ENCODE peak calls at places on chromosome 3, in five cellular contexts. One of them, this sample, is unnamed.

GRCh38 chr3:53254810-53255359 is 937 bp downstream of the TKT start:
- DNase-seq in cardiac muscle cell: peak
- DNase-seq in neuronal stem cell: peak
- DNase-seq in colonic mucosa: peak
- DNase-seq in heart right ventricle: peak
- DNase-seq in this sample: peak

GRCh38 chr3:195441476-195441970 is 1.3 kb downstream of the ACAP2 start:
- DNase-seq in cardiac muscle cell: peak
- DNase-seq in neuronal stem cell: peak
- DNase-seq in colonic mucosa: no peak
- DNase-seq in heart right ventricle: no peak
- DNase-seq in this sample: no peak

GRCh38 chr3:99084825-99085224 is 183.3 kb upstream of the DCBLD2 start:
- DNase-seq in cardiac muscle cell: peak
- DNase-seq in neuronal stem cell: no peak
- DNase-seq in colonic mucosa: no peak
- DNase-seq in heart right ventricle: no peak
- DNase-seq in this sample: no peak

GRCh38 chr3:32816439-32817194 is 1.2 kb upstream of the TRIM71 start:
- DNase-seq in cardiac muscle cell: peak
- DNase-seq in neuronal stem cell: peak
- DNase-seq in colonic mucosa: no peak
- DNase-seq in heart right ventricle: no peak
- DNase-seq in this sample: no peak

GRCh38 chr3:179733797-179734196 is 81.0 kb downstream of the USP13 start:
- DNase-seq in cardiac muscle cell: no peak
- DNase-seq in neuronal stem cell: no peak
- DNase-seq in colonic mucosa: no peak
- DNase-seq in heart right ventricle: no peak
- DNase-seq in this sample: no peak

GRCh38 chr3:133383175-133383574 is 16.7 kb upstream of the BFSP2 start:
- DNase-seq in cardiac muscle cell: no peak
- DNase-seq in neuronal stem cell: no peak
- DNase-seq in colonic mucosa: no peak
- DNase-seq in heart right ventricle: no peak
- DNase-seq in this sample: no peak

GRCh38 chr3:143973352-143974021 is 1.9 kb downstream of the DIPK2A start:
- DNase-seq in cardiac muscle cell: peak
- DNase-seq in neuronal stem cell: no peak
- DNase-seq in colonic mucosa: peak
- DNase-seq in heart right ventricle: peak
- DNase-seq in this sample: peak

GRCh38 chr3:37734886-37735285 is 126.8 kb upstream of the CTDSPL start:
- DNase-seq in cardiac muscle cell: no peak
- DNase-seq in neuronal stem cell: no peak
- DNase-seq in colonic mucosa: no peak
- DNase-seq in heart right ventricle: no peak
- DNase-seq in this sample: no peak

GRCh38 chr3:42591811-42592210 is 1.2 kb downstream of the SS18L2 start:
- DNase-seq in cardiac muscle cell: no peak
- DNase-seq in neuronal stem cell: no peak
- DNase-seq in colonic mucosa: no peak
- DNase-seq in heart right ventricle: no peak
- DNase-seq in this sample: no peak

GRCh38 chr3:129087138-129087702 is 26.6 kb downstream of the GP9 start:
- DNase-seq in cardiac muscle cell: peak
- DNase-seq in neuronal stem cell: no peak
- DNase-seq in colonic mucosa: no peak
- DNase-seq in heart right ventricle: peak
- DNase-seq in this sample: no peak

GRCh38 chr3:139758654-139759291 is 81.0 kb upstream of the NMNAT3 start:
- DNase-seq in cardiac muscle cell: peak
- DNase-seq in neuronal stem cell: peak
- DNase-seq in colonic mucosa: no peak
- DNase-seq in heart right ventricle: peak
- DNase-seq in this sample: no peak

GRCh38 chr3:138332472-138333073 is 2.9 kb upstream of the NME9 start:
- DNase-seq in cardiac muscle cell: peak
- DNase-seq in neuronal stem cell: no peak
- DNase-seq in colonic mucosa: no peak
- DNase-seq in heart right ventricle: no peak
- DNase-seq in this sample: no peak

GRCh38 chr3:160784853-160785252 is 28.8 kb downstream of the PPM1L start:
- DNase-seq in cardiac muscle cell: peak
- DNase-seq in neuronal stem cell: no peak
- DNase-seq in colonic mucosa: peak
- DNase-seq in heart right ventricle: no peak
- DNase-seq in this sample: no peak

GRCh38 chr3:184040010-184040409 is 8.5 kb downstream of the HTR3D start:
- DNase-seq in cardiac muscle cell: peak
- DNase-seq in neuronal stem cell: no peak
- DNase-seq in colonic mucosa: no peak
- DNase-seq in heart right ventricle: no peak
- DNase-seq in this sample: no peak

GRCh38 chr3:189269356-189269755 is 97.6 kb downstream of the TPRG1 start:
- DNase-seq in cardiac muscle cell: peak
- DNase-seq in neuronal stem cell: no peak
- DNase-seq in colonic mucosa: no peak
- DNase-seq in heart right ventricle: no peak
- DNase-seq in this sample: no peak

GRCh38 chr3:172595648-172596393 is 72.6 kb upstream of the TNFSF10 start:
- DNase-seq in cardiac muscle cell: peak
- DNase-seq in neuronal stem cell: peak
- DNase-seq in colonic mucosa: peak
- DNase-seq in heart right ventricle: peak
- DNase-seq in this sample: no peak

GRCh38 chr3:58521917-58522680 is 14.9 kb downstream of the ACOX2 start:
- DNase-seq in cardiac muscle cell: no peak
- DNase-seq in neuronal stem cell: no peak
- DNase-seq in colonic mucosa: no peak
- DNase-seq in heart right ventricle: no peak
- DNase-seq in this sample: peak

GRCh38 chr3:189710620-189711388 is 79.6 kb downstream of the TP63 start:
- DNase-seq in cardiac muscle cell: peak
- DNase-seq in neuronal stem cell: no peak
- DNase-seq in colonic mucosa: peak
- DNase-seq in heart right ventricle: peak
- DNase-seq in this sample: no peak

GRCh38 chr3:35389907-35390306 is 249.4 kb upstream of the ARPP21 start:
- DNase-seq in cardiac muscle cell: no peak
- DNase-seq in neuronal stem cell: no peak
- DNase-seq in colonic mucosa: no peak
- DNase-seq in heart right ventricle: no peak
- DNase-seq in this sample: no peak

GRCh38 chr3:38623539-38623938 is 25.9 kb downstream of the SCN5A start:
- DNase-seq in cardiac muscle cell: no peak
- DNase-seq in neuronal stem cell: no peak
- DNase-seq in colonic mucosa: no peak
- DNase-seq in heart right ventricle: no peak
- DNase-seq in this sample: no peak

GRCh38 chr3:47685037-47685436 is 96.7 kb downstream of the SMARCC1 start:
- DNase-seq in cardiac muscle cell: no peak
- DNase-seq in neuronal stem cell: no peak
- DNase-seq in colonic mucosa: no peak
- DNase-seq in heart right ventricle: no peak
- DNase-seq in this sample: no peak

GRCh38 chr3:46811615-46812236 is 51.5 kb downstream of the MYL3 start:
- DNase-seq in cardiac muscle cell: no peak
- DNase-seq in neuronal stem cell: peak
- DNase-seq in colonic mucosa: no peak
- DNase-seq in heart right ventricle: no peak
- DNase-seq in this sample: no peak

GRCh38 chr3:121411554-121411953 is 134.2 kb downstream of the POLQ start:
- DNase-seq in cardiac muscle cell: no peak
- DNase-seq in neuronal stem cell: no peak
- DNase-seq in colonic mucosa: no peak
- DNase-seq in heart right ventricle: no peak
- DNase-seq in this sample: no peak

GRCh38 chr3:30455840-30456239 is 150.6 kb upstream of the TGFBR2 start:
- DNase-seq in cardiac muscle cell: peak
- DNase-seq in neuronal stem cell: no peak
- DNase-seq in colonic mucosa: no peak
- DNase-seq in heart right ventricle: no peak
- DNase-seq in this sample: no peak

GRCh38 chr3:187919018-187919417 is 173.8 kb upstream of the BCL6 start:
- DNase-seq in cardiac muscle cell: peak
- DNase-seq in neuronal stem cell: no peak
- DNase-seq in colonic mucosa: no peak
- DNase-seq in heart right ventricle: no peak
- DNase-seq in this sample: no peak

GRCh38 chr3:190617185-190617584 is 103.3 kb downstream of the IL1RAP start:
- DNase-seq in cardiac muscle cell: no peak
- DNase-seq in neuronal stem cell: peak
- DNase-seq in colonic mucosa: no peak
- DNase-seq in heart right ventricle: peak
- DNase-seq in this sample: no peak

GRCh38 chr3:37173806-37174205 is 576 bp downstream of the LRRFIP2 start:
- DNase-seq in cardiac muscle cell: no peak
- DNase-seq in neuronal stem cell: no peak
- DNase-seq in colonic mucosa: no peak
- DNase-seq in heart right ventricle: no peak
- DNase-seq in this sample: no peak

GRCh38 chr3:98763076-98763475 is at the start of gene ST3GAL6:
- DNase-seq in cardiac muscle cell: peak
- DNase-seq in neuronal stem cell: no peak
- DNase-seq in colonic mucosa: no peak
- DNase-seq in heart right ventricle: peak
- DNase-seq in this sample: peak

GRCh38 chr3:82163907-82164520 is 402.6 kb upstream of the GBE1 start:
- DNase-seq in cardiac muscle cell: peak
- DNase-seq in neuronal stem cell: no peak
- DNase-seq in colonic mucosa: no peak
- DNase-seq in heart right ventricle: no peak
- DNase-seq in this sample: no peak

GRCh38 chr3:134228035-134228434 is 22.6 kb downstream of the RYK start:
- DNase-seq in cardiac muscle cell: no peak
- DNase-seq in neuronal stem cell: no peak
- DNase-seq in colonic mucosa: no peak
- DNase-seq in heart right ventricle: no peak
- DNase-seq in this sample: no peak

GRCh38 chr3:7393944-7394605 is 533.2 kb downstream of the GRM7 start:
- DNase-seq in cardiac muscle cell: no peak
- DNase-seq in neuronal stem cell: no peak
- DNase-seq in colonic mucosa: no peak
- DNase-seq in heart right ventricle: no peak
- DNase-seq in this sample: no peak

GRCh38 chr3:38164966-38165721 is at the start of gene OXSR1:
- DNase-seq in cardiac muscle cell: peak
- DNase-seq in neuronal stem cell: peak
- DNase-seq in colonic mucosa: peak
- DNase-seq in heart right ventricle: peak
- DNase-seq in this sample: peak

GRCh38 chr3:116417151-116417550 is 28.1 kb downstream of the LSAMP start:
- DNase-seq in cardiac muscle cell: no peak
- DNase-seq in neuronal stem cell: no peak
- DNase-seq in colonic mucosa: no peak
- DNase-seq in heart right ventricle: no peak
- DNase-seq in this sample: no peak

GRCh38 chr3:116408473-116408872 is 36.8 kb downstream of the LSAMP start:
- DNase-seq in cardiac muscle cell: no peak
- DNase-seq in neuronal stem cell: no peak
- DNase-seq in colonic mucosa: no peak
- DNase-seq in heart right ventricle: no peak
- DNase-seq in this sample: no peak

DNA sequence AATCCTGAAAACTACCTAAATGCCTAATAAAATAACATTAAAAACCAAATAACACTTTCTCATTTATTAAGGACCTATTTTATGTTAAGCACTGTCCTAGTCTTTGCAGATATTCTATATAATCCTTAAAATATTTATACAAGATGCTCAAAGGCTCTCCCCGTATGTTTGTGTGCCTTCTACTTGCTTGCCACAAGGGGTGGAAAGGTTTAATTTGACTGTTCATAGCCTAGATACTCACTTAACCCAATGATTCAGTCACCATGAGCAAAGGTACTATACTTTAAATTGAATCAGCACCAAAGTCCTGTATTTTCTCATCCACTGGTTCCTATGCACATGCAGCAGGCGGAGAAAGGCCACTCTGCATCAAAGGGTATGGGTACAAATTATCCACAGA is 32.0 kb downstream of the LSAMP start:
- DNase-seq in cardiac muscle cell: no peak
- DNase-seq in neuronal stem cell: no peak
- DNase-seq in colonic mucosa: no peak
- DNase-seq in heart right ventricle: no peak
- DNase-seq in this sample: no peak
- H3K27ac ChIP-seq in cardiac muscle cell: no peak
- H3K27ac ChIP-seq in neuronal stem cell: no peak
- H3K27ac ChIP-seq in colonic mucosa: no peak
- H3K27ac ChIP-seq in heart right ventricle: no peak
- H3K27ac ChIP-seq in this sample: no peak

GRCh38 chr3:118823626-118824025 is 211.0 kb downstream of the IGSF11 start:
- DNase-seq in cardiac muscle cell: no peak
- DNase-seq in neuronal stem cell: no peak
- DNase-seq in colonic mucosa: no peak
- DNase-seq in heart right ventricle: no peak
- DNase-seq in this sample: no peak

GRCh38 chr3:118828351-118828750 is 206.3 kb downstream of the IGSF11 start:
- DNase-seq in cardiac muscle cell: no peak
- DNase-seq in neuronal stem cell: no peak
- DNase-seq in colonic mucosa: no peak
- DNase-seq in heart right ventricle: no peak
- DNase-seq in this sample: no peak

GRCh38 chr3:118833075-118833474 is 201.6 kb downstream of the IGSF11 start:
- DNase-seq in cardiac muscle cell: no peak
- DNase-seq in neuronal stem cell: no peak
- DNase-seq in colonic mucosa: no peak
- DNase-seq in heart right ventricle: no peak
- DNase-seq in this sample: no peak

DNA sequence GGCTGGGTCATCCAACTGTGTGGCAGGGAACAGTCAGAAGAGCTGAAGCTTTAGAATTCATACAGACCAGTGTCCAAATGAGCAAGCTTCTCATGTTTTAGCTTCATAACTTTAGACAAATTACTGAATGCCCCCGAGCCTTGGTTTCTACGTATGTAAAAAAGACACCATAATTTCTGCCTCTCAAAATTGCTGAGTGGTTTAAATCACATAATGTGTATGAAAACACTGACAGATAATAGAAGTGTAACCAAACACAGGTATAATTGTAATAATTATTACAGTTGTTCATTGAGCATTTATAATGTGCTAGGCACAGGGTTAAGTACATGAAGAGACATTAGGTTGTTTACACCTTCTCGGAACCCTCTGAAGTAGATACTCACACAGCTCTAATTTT is 207.2 kb downstream of the IGSF11 start:
- DNase-seq in cardiac muscle cell: no peak
- DNase-seq in neuronal stem cell: no peak
- DNase-seq in colonic mucosa: no peak
- DNase-seq in heart right ventricle: no peak
- DNase-seq in this sample: no peak
- H3K27ac ChIP-seq in cardiac muscle cell: no peak
- H3K27ac ChIP-seq in neuronal stem cell: no peak
- H3K27ac ChIP-seq in colonic mucosa: no peak
- H3K27ac ChIP-seq in heart right ventricle: no peak
- H3K27ac ChIP-seq in this sample: no peak

GRCh38 chr3:193813506-193813850 is 220.5 kb downstream of the OPA1 start:
- DNase-seq in cardiac muscle cell: no peak
- DNase-seq in neuronal stem cell: no peak
- DNase-seq in colonic mucosa: no peak
- DNase-seq in heart right ventricle: no peak
- DNase-seq in this sample: no peak
- H3K27ac ChIP-seq in cardiac muscle cell: no peak
- H3K27ac ChIP-seq in neuronal stem cell: no peak
- H3K27ac ChIP-seq in colonic mucosa: no peak
- H3K27ac ChIP-seq in heart right ventricle: no peak
- H3K27ac ChIP-seq in this sample: no peak

GRCh38 chr3:12962292-12962691 is 110.9 kb downstream of the IQSEC1 start:
- DNase-seq in cardiac muscle cell: no peak
- DNase-seq in neuronal stem cell: no peak
- DNase-seq in colonic mucosa: no peak
- DNase-seq in heart right ventricle: no peak
- DNase-seq in this sample: no peak
- H3K27ac ChIP-seq in cardiac muscle cell: no peak
- H3K27ac ChIP-seq in neuronal stem cell: no peak
- H3K27ac ChIP-seq in colonic mucosa: no peak
- H3K27ac ChIP-seq in heart right ventricle: peak
- H3K27ac ChIP-seq in this sample: no peak

This sample was measured in substantia nigra.